ENCODE peak calls at places on chromosomes 2 and 18, in five cellular contexts. S is endothelial cell of umbilical vein; R is M059J; H is activated CD4-positive, alpha-beta T cell treated with anti-CD3 and anti-CD28 coated beads, Interleukin-2, amount 50 U/mL, for 1 hour; V is psoas muscle. K is an unnamed sample.

GRCh38 chr2:3780477-3781402 is 77.4 kb downstream of the DCDC2C start:
- DNase-seq in S (peak; percentile 51), R (peak; percentile 65), V (peak; percentile 35), H (peak; percentile 38), K (no peak)

GRCh38 chr2:99680946-99681345 is 191.1 kb upstream of the REV1 start:
- DNase-seq in R (peak; percentile 75), V (no peak), H (no peak), S (no peak), K (no peak)

GRCh38 chr18:46053368-46054095 is 18.5 kb downstream of the PSTPIP2 start:
- DNase-seq in V (no peak), R (no peak), H (no peak), S (no peak), K (no peak)

GRCh38 chr2:70010222-70011111 is 49.0 kb upstream of the ASPRV1 start:
- DNase-seq in H (no peak), S (no peak), R (peak; percentile 8), V (no peak), K (no peak)

GRCh38 chr2:237388036-237388435 is 25.9 kb downstream of the COL6A3 start:
- DNase-seq in S (no peak), R (no peak), V (no peak), H (no peak), K (no peak)

GRCh38 chr2:237922641-237923361 is 44.0 kb upstream of the UBE2F start:
- DNase-seq in V (no peak), R (peak; percentile 49), S (no peak), H (no peak), K (peak; percentile 71)

GRCh38 chr2:157173740-157174184 is 83.7 kb upstream of the GALNT5 start:
- DNase-seq in R (peak; percentile 98), H (no peak), S (peak; percentile 93), V (no peak), K (no peak)

GRCh38 chr2:54209379-54209778 is 46.6 kb downstream of the TSPYL6 start:
- DNase-seq in H (no peak), R (no peak), V (no peak), S (no peak), K (no peak)

GRCh38 chr18:5268874-5269273 is 26.7 kb downstream of the ZBTB14 start:
- DNase-seq in H (no peak), R (no peak), V (no peak), S (no peak), K (no peak)

GRCh38 chr18:3059272-3059671 is 46.3 kb upstream of the LPIN2 start:
- DNase-seq in V (no peak), R (no peak), H (no peak), S (no peak), K (no peak)

GRCh38 chr18:10060469-10060782 is 146.6 kb downstream of the VAPA start:
- DNase-seq in R (no peak), H (no peak), V (no peak), S (no peak), K (no peak)

GRCh38 chr2:2663401-2664036 is 332.4 kb upstream of the MYT1L start:
- DNase-seq in S (no peak), H (no peak), V (peak; percentile 37), R (peak; percentile 57), K (no peak)

GRCh38 chr2:3023531-3023930 is 354.1 kb downstream of the EIPR1 start:
- DNase-seq in H (no peak), R (no peak), V (no peak), S (no peak), K (no peak)

GRCh38 chr2:38666578-38666926 is 638 bp downstream of the GALM start:
- DNase-seq in V (no peak), S (no peak), H (no peak), R (no peak), K (no peak)

GRCh38 chr2:172021955-172022354 is 22.2 kb downstream of the METAP1D start:
- DNase-seq in H (no peak), S (no peak), R (peak; percentile 90), V (no peak), K (no peak)

GRCh38 chr18:44452346-44452745 is 228.3 kb upstream of the SETBP1 start:
- DNase-seq in R (peak; percentile 81), S (no peak), H (no peak), V (no peak), K (no peak)